ENCODE peak calls at places on chromosomes 5 and 9, in seven cellular contexts. One of them, this sample, is unnamed.

GRCh38 chr9:34271618-34272017 is 57.5 kb downstream of the KIF24 start:
- DNase-seq in retina: peak; percentile 9
- DNase-seq in psoas muscle: no peak
- DNase-seq in NCI-H345: no peak
- DNase-seq in HepG2: no peak
- DNase-seq in NCI-H774: peak; percentile 34
- DNase-seq in mesenteric fat pad: no peak
- DNase-seq in this sample: no peak

GRCh38 chr5:56168066-56168478 is 65.1 kb downstream of the ANKRD55 start:
- DNase-seq in psoas muscle: no peak
- DNase-seq in mesenteric fat pad: no peak
- DNase-seq in NCI-H345: no peak
- DNase-seq in NCI-H774: no peak
- DNase-seq in HepG2: no peak
- DNase-seq in retina: no peak
- DNase-seq in this sample: no peak

GRCh38 chr5:44246986-44247385 is 142.2 kb downstream of the FGF10 start:
- DNase-seq in HepG2: no peak
- DNase-seq in retina: no peak
- DNase-seq in NCI-H774: no peak
- DNase-seq in mesenteric fat pad: no peak
- DNase-seq in NCI-H345: no peak
- DNase-seq in psoas muscle: no peak
- DNase-seq in this sample: no peak

GRCh38 chr5:40464461-40464860 is 215.3 kb upstream of the PTGER4 start:
- DNase-seq in NCI-H774: no peak
- DNase-seq in NCI-H345: no peak
- DNase-seq in mesenteric fat pad: no peak
- DNase-seq in retina: no peak
- DNase-seq in HepG2: no peak
- DNase-seq in psoas muscle: no peak
- DNase-seq in this sample: no peak

GRCh38 chr9:89996717-89997116 is 391.9 kb downstream of the GADD45G start:
- DNase-seq in retina: no peak
- DNase-seq in NCI-H345: no peak
- DNase-seq in HepG2: peak; percentile 24
- DNase-seq in psoas muscle: no peak
- DNase-seq in NCI-H774: peak; percentile 15
- DNase-seq in mesenteric fat pad: no peak
- DNase-seq in this sample: no peak

GRCh38 chr5:44388504-44389409 is 463 bp downstream of the FGF10 start:
- DNase-seq in psoas muscle: peak; percentile 44
- DNase-seq in retina: peak; percentile 84
- DNase-seq in HepG2: no peak
- DNase-seq in mesenteric fat pad: no peak
- DNase-seq in NCI-H345: no peak
- DNase-seq in NCI-H774: no peak
- DNase-seq in this sample: peak; percentile 42

GRCh38 chr5:58191451-58191850 is 268.4 kb downstream of the PLK2 start:
- DNase-seq in NCI-H345: no peak
- DNase-seq in psoas muscle: no peak
- DNase-seq in HepG2: no peak
- DNase-seq in NCI-H774: no peak
- DNase-seq in retina: no peak
- DNase-seq in mesenteric fat pad: no peak
- DNase-seq in this sample: no peak

GRCh38 chr5:134100283-134101011 is 14.0 kb upstream of the TCF7 start:
- DNase-seq in retina: no peak
- DNase-seq in mesenteric fat pad: no peak
- DNase-seq in NCI-H774: no peak
- DNase-seq in psoas muscle: peak; percentile 41
- DNase-seq in HepG2: no peak
- DNase-seq in NCI-H345: no peak
- DNase-seq in this sample: peak; percentile 45

GRCh38 chr5:17216176-17216973 is 1.1 kb upstream of the BASP1 start:
- DNase-seq in psoas muscle: peak; percentile 78
- DNase-seq in NCI-H345: peak; percentile 97
- DNase-seq in NCI-H774: peak; percentile 96
- DNase-seq in retina: peak; percentile 95
- DNase-seq in HepG2: peak; percentile 42
- DNase-seq in mesenteric fat pad: no peak
- DNase-seq in this sample: peak; percentile 86

GRCh38 chr9:132983814-132984201 is 5.3 kb downstream of the GFI1B start:
- DNase-seq in NCI-H774: no peak
- DNase-seq in NCI-H345: no peak
- DNase-seq in psoas muscle: no peak
- DNase-seq in retina: no peak
- DNase-seq in mesenteric fat pad: no peak
- DNase-seq in HepG2: no peak
- DNase-seq in this sample: no peak

GRCh38 chr5:3114467-3114866 is 363.0 kb upstream of the IRX2 start:
- DNase-seq in NCI-H345: no peak
- DNase-seq in NCI-H774: no peak
- DNase-seq in psoas muscle: no peak
- DNase-seq in retina: no peak
- DNase-seq in HepG2: no peak
- DNase-seq in mesenteric fat pad: no peak
- DNase-seq in this sample: no peak

GRCh38 chr9:107276966-107277710 is 5.9 kb upstream of the RAD23B start:
- DNase-seq in NCI-H345: no peak
- DNase-seq in NCI-H774: no peak
- DNase-seq in mesenteric fat pad: no peak
- DNase-seq in HepG2: no peak
- DNase-seq in psoas muscle: no peak
- DNase-seq in retina: no peak
- DNase-seq in this sample: no peak

GRCh38 chr5:73067213-73067612 is 53.2 kb upstream of the TMEM171 start:
- DNase-seq in psoas muscle: no peak
- DNase-seq in retina: no peak
- DNase-seq in HepG2: no peak
- DNase-seq in NCI-H345: no peak
- DNase-seq in mesenteric fat pad: no peak
- DNase-seq in NCI-H774: no peak
- DNase-seq in this sample: no peak

GRCh38 chr5:169856571-169856970 is 123.7 kb downstream of the INSYN2B start:
- DNase-seq in retina: no peak
- DNase-seq in mesenteric fat pad: no peak
- DNase-seq in NCI-H774: no peak
- DNase-seq in NCI-H345: no peak
- DNase-seq in psoas muscle: no peak
- DNase-seq in HepG2: no peak
- DNase-seq in this sample: no peak

GRCh38 chr5:16521561-16522090 is 56.0 kb upstream of the ZNF622 start:
- DNase-seq in psoas muscle: no peak
- DNase-seq in retina: no peak
- DNase-seq in mesenteric fat pad: no peak
- DNase-seq in NCI-H774: no peak
- DNase-seq in HepG2: peak; percentile 41
- DNase-seq in NCI-H345: no peak
- DNase-seq in this sample: no peak

This sample was measured in right cardiac atrium.